ENCODE peak calls at places on chromosomes 5 and 9, in four cellular contexts. One of them, this sample, is unnamed.

GRCh38 chr9:97617939-97618416 is 15.2 kb downstream of the TSTD2 start:
- DNase-seq in effector memory CD4-positive, alpha-beta T cell: no peak
- DNase-seq in AG20443: no peak
- DNase-seq in T-helper 1 cell: no peak
- DNase-seq in this sample: no peak

GRCh38 chr5:14449052-14449661 is 132.4 kb upstream of the OTULINL start:
- DNase-seq in AG20443: peak
- DNase-seq in T-helper 1 cell: no peak
- DNase-seq in effector memory CD4-positive, alpha-beta T cell: no peak
- DNase-seq in this sample: no peak

GRCh38 chr5:52825826-52826225 is 38.1 kb downstream of the ITGA1 start:
- DNase-seq in T-helper 1 cell: no peak
- DNase-seq in effector memory CD4-positive, alpha-beta T cell: no peak
- DNase-seq in AG20443: no peak
- DNase-seq in this sample: no peak

GRCh38 chr9:371349-371748 is 156.7 kb downstream of the DOCK8 start:
- DNase-seq in effector memory CD4-positive, alpha-beta T cell: no peak
- DNase-seq in T-helper 1 cell: no peak
- DNase-seq in AG20443: no peak
- DNase-seq in this sample: no peak

GRCh38 chr9:17744786-17745185 is 165.9 kb downstream of the SH3GL2 start:
- DNase-seq in AG20443: peak
- DNase-seq in effector memory CD4-positive, alpha-beta T cell: no peak
- DNase-seq in T-helper 1 cell: no peak
- DNase-seq in this sample: no peak

GRCh38 chr9:134491436-134491835 is 150.2 kb upstream of the COL5A1 start:
- DNase-seq in effector memory CD4-positive, alpha-beta T cell: no peak
- DNase-seq in AG20443: no peak
- DNase-seq in T-helper 1 cell: no peak
- DNase-seq in this sample: no peak

GRCh38 chr5:77210091-77211012 is at the start of gene PDE8B:
- DNase-seq in T-helper 1 cell: no peak
- DNase-seq in AG20443: peak
- DNase-seq in effector memory CD4-positive, alpha-beta T cell: no peak
- DNase-seq in this sample: no peak

GRCh38 chr9:69028754-69029153 is 6.8 kb upstream of the FXN start:
- DNase-seq in effector memory CD4-positive, alpha-beta T cell: peak
- DNase-seq in AG20443: no peak
- DNase-seq in T-helper 1 cell: peak
- DNase-seq in this sample: no peak

GRCh38 chr5:62340979-62341378 is 35.0 kb downstream of the KIF2A start:
- DNase-seq in effector memory CD4-positive, alpha-beta T cell: no peak
- DNase-seq in AG20443: no peak
- DNase-seq in T-helper 1 cell: no peak
- DNase-seq in this sample: no peak

GRCh38 chr9:129944501-129945116 is 98.4 kb downstream of the FNBP1 start:
- DNase-seq in T-helper 1 cell: peak
- DNase-seq in AG20443: no peak
- DNase-seq in effector memory CD4-positive, alpha-beta T cell: peak
- DNase-seq in this sample: no peak

GRCh38 chr5:685262-686171 is 7.6 kb downstream of the TPPP start:
- DNase-seq in AG20443: no peak
- DNase-seq in effector memory CD4-positive, alpha-beta T cell: no peak
- DNase-seq in T-helper 1 cell: no peak
- DNase-seq in this sample: no peak

This sample was measured in esophagus muscularis mucosa.